ENCODE peak calls at places on chromosomes 11 and 22, in five cellular contexts. One of them, this sample, is unnamed.

GRCh38 chr22:36349726-36350125 is 38.0 kb downstream of the MYH9 start:
- DNase-seq in brain microvascular endothelial cell: no peak
- DNase-seq in fibroblast of pulmonary artery: no peak
- DNase-seq in lower lobe of right lung: no peak
- DNase-seq in neural progenitor cell: no peak
- DNase-seq in this sample: no peak

GRCh38 chr11:27770576-27770975 is 70.3 kb upstream of the BDNF start:
- DNase-seq in neural progenitor cell: no peak
- DNase-seq in brain microvascular endothelial cell: no peak
- DNase-seq in fibroblast of pulmonary artery: no peak
- DNase-seq in lower lobe of right lung: no peak
- DNase-seq in this sample: no peak

GRCh38 chr11:131759140-131759539 is 388.7 kb downstream of the NTM start:
- DNase-seq in lower lobe of right lung: no peak
- DNase-seq in fibroblast of pulmonary artery: no peak
- DNase-seq in neural progenitor cell: no peak
- DNase-seq in brain microvascular endothelial cell: no peak
- DNase-seq in this sample: no peak

GRCh38 chr11:119907122-119907933 is 178.3 kb upstream of the NECTIN1 start:
- DNase-seq in neural progenitor cell: no peak
- DNase-seq in fibroblast of pulmonary artery: no peak
- DNase-seq in brain microvascular endothelial cell: no peak
- DNase-seq in lower lobe of right lung: peak
- DNase-seq in this sample: no peak

GRCh38 chr11:100849914-100850235 is 162.8 kb downstream of the ARHGAP42 start:
- DNase-seq in fibroblast of pulmonary artery: peak
- DNase-seq in brain microvascular endothelial cell: no peak
- DNase-seq in lower lobe of right lung: no peak
- DNase-seq in neural progenitor cell: no peak
- DNase-seq in this sample: no peak

GRCh38 chr11:94020777-94021615 is at the start of gene HEPHL1:
- DNase-seq in brain microvascular endothelial cell: no peak
- DNase-seq in neural progenitor cell: no peak
- DNase-seq in fibroblast of pulmonary artery: no peak
- DNase-seq in lower lobe of right lung: no peak
- DNase-seq in this sample: peak

GRCh38 chr11:41622707-41623359 is 163.4 kb upstream of the LRRC4C start:
- DNase-seq in lower lobe of right lung: no peak
- DNase-seq in brain microvascular endothelial cell: no peak
- DNase-seq in fibroblast of pulmonary artery: no peak
- DNase-seq in neural progenitor cell: no peak
- DNase-seq in this sample: no peak

GRCh38 chr11:17991799-17992433 is 20.9 kb downstream of the SERGEF start:
- DNase-seq in lower lobe of right lung: no peak
- DNase-seq in fibroblast of pulmonary artery: peak
- DNase-seq in neural progenitor cell: peak
- DNase-seq in brain microvascular endothelial cell: no peak
- DNase-seq in this sample: peak

GRCh38 chr11:9075441-9076000 is 15.9 kb downstream of the SCUBE2 start:
- DNase-seq in brain microvascular endothelial cell: no peak
- DNase-seq in lower lobe of right lung: no peak
- DNase-seq in fibroblast of pulmonary artery: no peak
- DNase-seq in neural progenitor cell: no peak
- DNase-seq in this sample: no peak

GRCh38 chr11:83292709-83293435 is 6.7 kb upstream of the CCDC90B start:
- DNase-seq in fibroblast of pulmonary artery: peak
- DNase-seq in lower lobe of right lung: no peak
- DNase-seq in brain microvascular endothelial cell: peak
- DNase-seq in neural progenitor cell: peak
- DNase-seq in this sample: peak

GRCh38 chr11:125892071-125892470 is 4.6 kb downstream of the HYLS1 start:
- DNase-seq in brain microvascular endothelial cell: no peak
- DNase-seq in lower lobe of right lung: no peak
- DNase-seq in fibroblast of pulmonary artery: no peak
- DNase-seq in neural progenitor cell: no peak
- DNase-seq in this sample: peak

GRCh38 chr11:85109141-85109540 is 518.0 kb downstream of the DLG2 start:
- DNase-seq in neural progenitor cell: no peak
- DNase-seq in fibroblast of pulmonary artery: no peak
- DNase-seq in brain microvascular endothelial cell: no peak
- DNase-seq in lower lobe of right lung: no peak
- DNase-seq in this sample: no peak

GRCh38 chr11:69274531-69275016 is 19.4 kb upstream of the MYEOV start:
- DNase-seq in neural progenitor cell: no peak
- DNase-seq in brain microvascular endothelial cell: no peak
- DNase-seq in lower lobe of right lung: peak
- DNase-seq in fibroblast of pulmonary artery: no peak
- DNase-seq in this sample: no peak

GRCh38 chr11:92880391-92880790 is 89.1 kb upstream of the MTNR1B start:
- DNase-seq in neural progenitor cell: no peak
- DNase-seq in brain microvascular endothelial cell: peak
- DNase-seq in lower lobe of right lung: no peak
- DNase-seq in fibroblast of pulmonary artery: no peak
- DNase-seq in this sample: peak

DNA sequence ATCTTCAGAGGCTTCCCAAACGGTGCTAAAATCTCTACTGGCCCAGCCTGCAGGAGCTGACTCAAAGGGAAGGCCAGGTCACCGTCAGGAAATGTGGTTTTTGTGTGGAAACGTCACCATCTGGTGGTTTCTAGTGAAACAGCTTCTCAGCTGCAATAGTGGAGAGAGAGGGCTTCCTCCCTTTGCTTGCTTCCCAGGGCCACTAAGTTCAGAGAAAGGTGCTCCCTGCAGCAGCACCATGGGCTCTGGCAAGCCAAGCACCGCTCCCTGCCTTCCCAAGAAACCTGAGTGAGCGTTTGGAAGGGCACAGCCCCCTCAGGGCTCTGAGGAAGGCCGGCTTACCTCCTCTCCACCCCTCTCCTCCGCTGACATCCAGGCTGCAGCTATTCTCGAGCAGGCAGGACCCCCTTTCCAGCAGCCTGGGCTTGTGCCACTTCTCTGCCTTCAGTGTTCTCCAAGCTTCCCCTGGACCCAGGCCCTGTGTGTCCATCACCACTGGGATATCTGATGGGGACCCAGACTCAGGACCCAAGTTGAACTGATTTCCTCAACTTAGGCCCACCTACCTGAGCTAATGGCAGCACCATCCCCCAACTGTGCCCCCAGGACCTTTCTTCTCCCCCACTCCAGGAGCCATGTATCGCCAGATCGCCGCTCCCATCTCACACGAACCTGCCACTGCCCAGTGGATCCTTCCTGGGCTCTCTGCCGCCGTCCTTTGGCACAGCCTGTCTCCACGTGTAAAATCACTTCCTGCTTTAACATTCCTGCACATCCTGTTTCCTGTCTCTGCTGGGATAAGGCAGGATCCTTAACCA is 9.8 kb downstream of the SPATA19 start:
- DNase-seq in lower lobe of right lung: no peak
- DNase-seq in fibroblast of pulmonary artery: peak
- DNase-seq in neural progenitor cell: peak
- DNase-seq in brain microvascular endothelial cell: peak
- DNase-seq in this sample: peak
- TF ChIP-seq CTCF in lower lobe of right lung: peak
- TF ChIP-seq CTCF in fibroblast of pulmonary artery: peak
- TF ChIP-seq CTCF in neural progenitor cell: peak
- TF ChIP-seq CTCF in brain microvascular endothelial cell: peak
- TF ChIP-seq CTCF in this sample: peak

GRCh38 chr11:77125191-77125590 is 2.9 kb upstream of the MYO7A start:
- DNase-seq in fibroblast of pulmonary artery: no peak
- DNase-seq in neural progenitor cell: no peak
- DNase-seq in lower lobe of right lung: no peak
- DNase-seq in brain microvascular endothelial cell: no peak
- DNase-seq in this sample: no peak

GRCh38 chr11:77126861-77127673 is 979 bp upstream of the MYO7A start:
- DNase-seq in neural progenitor cell: peak
- DNase-seq in lower lobe of right lung: peak
- DNase-seq in brain microvascular endothelial cell: no peak
- DNase-seq in fibroblast of pulmonary artery: peak
- DNase-seq in this sample: no peak

GRCh38 chr11:77126156-77126775 is 1.8 kb upstream of the MYO7A start:
- DNase-seq in lower lobe of right lung: no peak
- DNase-seq in neural progenitor cell: no peak
- DNase-seq in fibroblast of pulmonary artery: no peak
- DNase-seq in brain microvascular endothelial cell: no peak
- DNase-seq in this sample: no peak

GRCh38 chr11:77124488-77124887 is 3.6 kb upstream of the MYO7A start:
- DNase-seq in neural progenitor cell: no peak
- DNase-seq in lower lobe of right lung: no peak
- DNase-seq in brain microvascular endothelial cell: no peak
- DNase-seq in fibroblast of pulmonary artery: no peak
- DNase-seq in this sample: no peak

GRCh38 chr11:77125695-77126094 is 2.4 kb upstream of the MYO7A start:
- DNase-seq in brain microvascular endothelial cell: no peak
- DNase-seq in lower lobe of right lung: no peak
- DNase-seq in neural progenitor cell: no peak
- DNase-seq in fibroblast of pulmonary artery: no peak
- DNase-seq in this sample: no peak
- TF ChIP-seq CTCF in brain microvascular endothelial cell: no peak
- TF ChIP-seq CTCF in lower lobe of right lung: no peak
- TF ChIP-seq CTCF in neural progenitor cell: no peak
- TF ChIP-seq CTCF in fibroblast of pulmonary artery: no peak
- TF ChIP-seq CTCF in this sample: no peak

GRCh38 chr11:30225642-30226041 is 5.2 kb upstream of the FSHB start:
- DNase-seq in brain microvascular endothelial cell: no peak
- DNase-seq in lower lobe of right lung: no peak
- DNase-seq in fibroblast of pulmonary artery: no peak
- DNase-seq in neural progenitor cell: peak
- DNase-seq in this sample: no peak
- TF ChIP-seq CTCF in brain microvascular endothelial cell: peak
- TF ChIP-seq CTCF in lower lobe of right lung: no peak
- TF ChIP-seq CTCF in fibroblast of pulmonary artery: no peak
- TF ChIP-seq CTCF in neural progenitor cell: no peak
- TF ChIP-seq CTCF in this sample: no peak

DNA sequence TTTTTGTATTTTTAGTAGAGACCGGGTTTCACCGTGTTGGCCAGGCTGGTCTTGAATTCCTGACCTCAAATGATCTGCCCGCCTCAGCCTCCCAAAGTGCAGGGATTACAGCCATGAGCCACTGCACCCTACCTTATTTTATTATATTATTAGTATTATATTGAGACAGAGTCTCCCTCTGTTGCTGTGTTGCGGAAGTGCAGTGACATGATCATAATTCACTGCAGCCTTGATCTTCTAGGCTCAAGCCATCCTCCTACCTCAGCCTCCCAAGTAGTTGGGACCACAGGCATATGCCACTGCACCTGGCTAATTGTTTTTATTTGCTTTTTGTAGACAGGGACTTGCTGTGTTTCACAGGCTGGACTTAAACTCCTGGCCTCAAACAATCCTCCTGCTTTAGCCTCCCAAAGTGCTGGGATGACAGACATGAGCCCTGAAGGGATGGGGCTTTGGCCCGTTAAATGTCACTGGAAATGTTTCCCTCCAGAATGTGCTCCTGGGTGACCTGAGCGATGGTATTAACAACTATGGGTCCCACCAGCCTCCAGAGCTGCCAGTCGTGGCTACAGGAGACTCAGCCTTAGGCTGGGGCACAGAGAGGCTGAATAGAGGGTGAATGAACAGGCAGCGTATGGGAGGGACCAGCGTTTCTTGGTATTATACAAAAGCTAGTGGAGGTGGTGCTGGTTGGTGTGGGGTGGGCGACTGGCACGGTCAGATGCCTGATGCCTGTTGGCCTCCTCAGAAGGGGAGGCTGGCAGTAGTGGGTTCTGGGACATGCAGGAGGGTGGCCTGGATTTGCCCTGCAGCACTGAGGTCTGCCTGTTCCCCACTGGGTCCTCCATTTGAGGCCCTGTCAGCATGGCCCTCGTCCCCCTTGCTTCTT is 7.3 kb downstream of the TANGO2 start:
- DNase-seq in brain microvascular endothelial cell: peak
- DNase-seq in fibroblast of pulmonary artery: peak
- DNase-seq in lower lobe of right lung: no peak
- DNase-seq in neural progenitor cell: no peak
- DNase-seq in this sample: peak
- TF ChIP-seq CTCF in brain microvascular endothelial cell: peak
- TF ChIP-seq CTCF in fibroblast of pulmonary artery: peak
- TF ChIP-seq CTCF in lower lobe of right lung: peak
- TF ChIP-seq CTCF in neural progenitor cell: no peak
- TF ChIP-seq CTCF in this sample: peak

GRCh38 chr22:41092847-41093371 is 517 bp downstream of the EP300 start:
- DNase-seq in fibroblast of pulmonary artery: peak
- DNase-seq in neural progenitor cell: peak
- DNase-seq in lower lobe of right lung: peak
- DNase-seq in brain microvascular endothelial cell: no peak
- DNase-seq in this sample: peak

GRCh38 chr22:41091139-41092022 is 1.0 kb upstream of the EP300 start:
- DNase-seq in fibroblast of pulmonary artery: peak
- DNase-seq in lower lobe of right lung: peak
- DNase-seq in neural progenitor cell: peak
- DNase-seq in brain microvascular endothelial cell: peak
- DNase-seq in this sample: peak

GRCh38 chr22:41096391-41096790 is 4.0 kb downstream of the EP300 start:
- DNase-seq in fibroblast of pulmonary artery: no peak
- DNase-seq in lower lobe of right lung: no peak
- DNase-seq in brain microvascular endothelial cell: no peak
- DNase-seq in neural progenitor cell: no peak
- DNase-seq in this sample: no peak

GRCh38 chr22:41094036-41094435 is 1.6 kb downstream of the EP300 start:
- DNase-seq in lower lobe of right lung: no peak
- DNase-seq in fibroblast of pulmonary artery: peak
- DNase-seq in neural progenitor cell: peak
- DNase-seq in brain microvascular endothelial cell: peak
- DNase-seq in this sample: peak

DNA sequence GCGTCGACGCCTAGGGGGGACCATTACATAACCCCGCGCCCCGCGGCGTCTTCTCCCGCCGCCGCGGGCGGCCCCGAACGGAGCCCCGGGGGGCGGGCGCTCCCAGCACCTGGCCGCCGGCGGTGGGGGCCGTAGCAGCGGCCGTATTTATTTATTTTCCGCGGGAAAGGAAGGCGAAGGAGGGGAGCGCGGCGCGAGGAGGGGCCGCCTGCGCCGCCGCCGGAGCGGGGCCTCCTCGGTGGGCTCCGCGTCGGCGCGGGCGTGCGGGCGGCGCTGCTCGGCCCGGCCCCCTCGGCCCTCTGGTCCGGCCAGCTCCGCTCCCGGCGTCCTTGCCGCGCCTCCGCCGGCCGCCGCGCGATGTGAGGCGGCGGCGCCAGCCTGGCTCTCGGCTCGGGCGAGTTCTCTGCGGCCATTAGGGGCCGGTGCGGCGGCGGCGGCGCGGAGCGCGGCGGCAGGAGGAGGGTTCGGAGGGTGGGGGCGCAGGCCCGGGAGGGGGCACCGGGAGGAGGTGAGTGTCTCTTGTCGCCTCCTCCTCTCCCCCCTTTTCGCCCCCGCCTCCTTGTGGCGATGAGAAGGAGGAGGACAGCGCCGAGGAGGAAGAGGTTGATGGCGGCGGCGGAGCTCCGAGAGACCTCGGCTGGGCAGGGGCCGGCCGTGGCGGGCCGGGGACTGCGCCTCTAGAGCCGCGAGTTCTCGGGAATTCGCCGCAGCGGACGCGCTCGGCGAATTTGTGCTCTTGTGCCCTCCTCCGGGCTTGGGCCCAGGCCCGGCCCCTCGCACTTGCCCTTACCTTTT is at the start of gene EP300:
- DNase-seq in neural progenitor cell: peak
- DNase-seq in fibroblast of pulmonary artery: peak
- DNase-seq in lower lobe of right lung: peak
- DNase-seq in brain microvascular endothelial cell: peak
- DNase-seq in this sample: peak
- TF ChIP-seq CTCF in neural progenitor cell: peak
- TF ChIP-seq CTCF in fibroblast of pulmonary artery: peak
- TF ChIP-seq CTCF in lower lobe of right lung: peak
- TF ChIP-seq CTCF in brain microvascular endothelial cell: peak
- TF ChIP-seq CTCF in this sample: peak

This sample was measured in HFFc6.